ENCODE peak calls at places on chromosomes 5 and 9, in nine cellular contexts. C is fibroblast of pulmonary artery; R is naive thymus-derived CD8-positive, alpha-beta T cell; B is stimulated activated CD8-positive, alpha-beta memory T cell treated with anti-CD3 and anti-CD28 coated beads, Interleukin-4, amount 100 ng/mL, for 1 hour; D is endothelial cell; O is IMR-90; T is WTC11; H is GM20000; S is activated CD4-positive, alpha-beta T cell treated with anti-CD3 and anti-CD28 coated beads, Interleukin-2, amount 50 U/mL, for 24 hours. P is an unnamed sample.
A peak's percentile ranks its signal among the peaks of the same experiment; 100 is the strongest.

GRCh38 chr9:79287881-79288280 is 283.9 kb upstream of the TLE4 start:
- DNase-seq in C (no peak), R (no peak), B (no peak), D (no peak), O (peak; percentile 32), T (no peak), H (no peak), S (no peak), P (no peak)

GRCh38 chr5:143395638-143396352 is 7.7 kb downstream of the NR3C1 start:
- DNase-seq in C (no peak), R (no peak), B (no peak), D (no peak), O (no peak), T (no peak), H (no peak), S (no peak), P (no peak)

GRCh38 chr9:2213830-2214468 is 198.8 kb downstream of the SMARCA2 start:
- DNase-seq in C (no peak), R (no peak), B (no peak), D (no peak), O (no peak), T (no peak), H (no peak), S (no peak), P (no peak)

GRCh38 chr9:27539479-27540441 is 10.1 kb upstream of the MOB3B start:
- DNase-seq in C (peak; percentile 86), R (no peak), B (no peak), D (no peak), O (peak; percentile 87), T (no peak), H (no peak), S (no peak), P (no peak)

GRCh38 chr5:96278995-96279394 is 154.1 kb downstream of the PCSK1 start:
- DNase-seq in C (no peak), R (no peak), B (no peak), D (no peak), O (no peak), T (no peak), H (no peak), S (no peak), P (no peak)

GRCh38 chr5:58114324-58114723 is 345.6 kb downstream of the PLK2 start:
- DNase-seq in C (peak; percentile 53), R (no peak), B (no peak), D (no peak), O (peak; percentile 84), T (no peak), H (no peak), S (no peak), P (no peak)

GRCh38 chr5:82272957-82273356 is 5.2 kb downstream of the RPS23 start:
- DNase-seq in C (no peak), R (no peak), B (no peak), D (no peak), O (no peak), T (peak; percentile 26), H (no peak), S (no peak), P (no peak)

GRCh38 chr5:102910240-102911226 is 155.4 kb downstream of the PAM start:
- DNase-seq in C (no peak), R (no peak), B (no peak), D (no peak), O (peak; percentile 70), T (no peak), H (no peak), S (no peak), P (no peak)

GRCh38 chr5:124630767-124631704 is 115.4 kb downstream of the ZNF608 start:
- DNase-seq in C (no peak), R (no peak), B (no peak), D (no peak), O (peak; percentile 65), T (no peak), H (peak; percentile 32), S (no peak), P (no peak)

GRCh38 chr9:132541966-132542830 is 40.2 kb upstream of the BARHL1 start:
- DNase-seq in C (no peak), R (no peak), B (no peak), D (no peak), O (no peak), T (no peak), H (no peak), S (no peak), P (no peak)

GRCh38 chr9:90012825-90013425 is 408.1 kb downstream of the GADD45G start:
- DNase-seq in C (no peak), R (no peak), B (no peak), D (no peak), O (no peak), T (no peak), H (no peak), S (no peak), P (no peak)

GRCh38 chr5:160991205-160991604 is 139.2 kb upstream of the ATP10B start:
- DNase-seq in C (no peak), R (no peak), B (no peak), D (no peak), O (no peak), T (no peak), H (no peak), S (no peak), P (no peak)

GRCh38 chr9:125479846-125480615 is 218.4 kb downstream of the GAPVD1 start:
- DNase-seq in C (no peak), R (no peak), B (no peak), D (no peak), O (no peak), T (no peak), H (no peak), S (no peak), P (no peak)

GRCh38 chr5:76787237-76787636 is 31.6 kb upstream of the F2RL1 start:
- DNase-seq in C (peak; percentile 100), R (no peak), B (no peak), D (no peak), O (peak; percentile 95), T (no peak), H (no peak), S (no peak), P (no peak)

GRCh38 chr5:155729684-155730059 is 597.3 kb upstream of the SGCD start:
- DNase-seq in C (no peak), R (no peak), B (no peak), D (peak; percentile 16), O (no peak), T (peak; percentile 25), H (no peak), S (no peak), P (peak; percentile 10)

GRCh38 chr9:37923121-37923795 is 19.3 kb upstream of the SLC25A51 start:
- DNase-seq in C (no peak), R (no peak), B (no peak), D (no peak), O (no peak), T (no peak), H (no peak), S (no peak), P (no peak)

GRCh38 chr9:132547436-132547835 is 35.0 kb upstream of the BARHL1 start:
- DNase-seq in C (no peak), R (no peak), B (no peak), D (no peak), O (no peak), T (no peak), H (no peak), S (no peak), P (no peak)

GRCh38 chr9:5621327-5621726 is 7.6 kb upstream of the RIC1 start:
- DNase-seq in C (peak; percentile 66), R (no peak), B (no peak), D (no peak), O (peak; percentile 87), T (no peak), H (no peak), S (no peak), P (no peak)

GRCh38 chr9:90007516-90008430 is 403.0 kb downstream of the GADD45G start:
- DNase-seq in C (peak; percentile 54), R (no peak), B (no peak), D (no peak), O (peak; percentile 82), T (no peak), H (no peak), S (no peak), P (no peak)

GRCh38 chr5:9468070-9468388 is 77.8 kb downstream of the SEMA5A start:
- DNase-seq in C (peak; percentile 81), R (no peak), B (no peak), D (no peak), O (peak; percentile 94), T (no peak), H (no peak), S (no peak), P (no peak)

GRCh38 chr9:69412741-69413150 is 87.7 kb downstream of the ENTREP1 start:
- DNase-seq in C (peak; percentile 77), R (no peak), B (no peak), D (peak; percentile 80), O (peak; percentile 52), T (peak; percentile 90), H (peak; percentile 32), S (no peak), P (peak; percentile 75)

GRCh38 chr9:130206579-130206978 is 34.4 kb downstream of the NCS1 start:
- DNase-seq in C (no peak), R (no peak), B (no peak), D (no peak), O (no peak), T (no peak), H (no peak), S (no peak), P (no peak)

GRCh38 chr5:32014345-32014744 is 159.8 kb downstream of the GOLPH3 start:
- DNase-seq in C (no peak), R (no peak), B (no peak), D (no peak), O (no peak), T (no peak), H (no peak), S (no peak), P (no peak)

GRCh38 chr9:78234810-78235209 is 1.1 kb upstream of the CEP78 start:
- DNase-seq in C (peak; percentile 63), R (no peak), B (no peak), D (no peak), O (peak; percentile 39), T (no peak), H (no peak), S (no peak), P (no peak)

GRCh38 chr9:124780060-124780756 is 3.3 kb downstream of the OLFML2A start:
- DNase-seq in C (no peak), R (no peak), B (no peak), D (no peak), O (no peak), T (peak; percentile 14), H (peak; percentile 5), S (no peak), P (no peak)

GRCh38 chr9:34541540-34541939 is 18.8 kb upstream of the ENHO start:
- DNase-seq in C (no peak), R (no peak), B (no peak), D (no peak), O (no peak), T (no peak), H (no peak), S (no peak), P (no peak)

GRCh38 chr5:163347671-163348070 is 89.7 kb upstream of the CCNG1 start:
- DNase-seq in C (peak; percentile 83), R (peak; percentile 44), B (no peak), D (peak; percentile 67), O (peak; percentile 55), T (peak; percentile 72), H (peak; percentile 75), S (no peak), P (peak; percentile 63)

GRCh38 chr9:109317311-109317978 is 3.4 kb downstream of the EPB41L4B start:
- DNase-seq in C (no peak), R (no peak), B (no peak), D (no peak), O (no peak), T (no peak), H (no peak), S (no peak), P (no peak)

GRCh38 chr9:125521462-125522327 is 185.3 kb downstream of the MAPKAP1 start:
- DNase-seq in C (peak; percentile 93), R (peak; percentile 76), B (no peak), D (no peak), O (peak; percentile 97), T (no peak), H (peak; percentile 21), S (no peak), P (no peak)

GRCh38 chr9:127185931-127186781 is 63.7 kb upstream of the ANGPTL2 start:
- DNase-seq in C (peak; percentile 99), R (no peak), B (no peak), D (no peak), O (peak; percentile 84), T (no peak), H (no peak), S (no peak), P (no peak)

GRCh38 chr9:128999581-129000206 is 28.4 kb downstream of the SH3GLB2 start:
- DNase-seq in C (no peak), R (no peak), B (no peak), D (no peak), O (no peak), T (no peak), H (no peak), S (no peak), P (no peak)